ENCODE peak calls at places on chromosomes 13 and 19, in seven cellular contexts. One of them, this sample, is unnamed.

GRCh38 chr19:2333807-2334211 is 5.3 kb downstream of the SPPL2B start:
- DNase-seq in stomach: no peak
- DNase-seq in tibial nerve: no peak
- DNase-seq in cardiac muscle cell: no peak
- DNase-seq in mesendoderm: peak
- DNase-seq in breast epithelium: no peak
- DNase-seq in fibroblast of mammary gland: no peak
- DNase-seq in this sample: no peak

GRCh38 chr13:33139186-33139585 is 123.0 kb downstream of the KL start:
- DNase-seq in stomach: no peak
- DNase-seq in tibial nerve: peak
- DNase-seq in cardiac muscle cell: no peak
- DNase-seq in mesendoderm: no peak
- DNase-seq in breast epithelium: no peak
- DNase-seq in fibroblast of mammary gland: no peak
- DNase-seq in this sample: no peak

GRCh38 chr13:66933994-66934393 is 296.1 kb downstream of the PCDH9 start:
- DNase-seq in stomach: no peak
- DNase-seq in tibial nerve: no peak
- DNase-seq in cardiac muscle cell: peak
- DNase-seq in mesendoderm: no peak
- DNase-seq in breast epithelium: no peak
- DNase-seq in fibroblast of mammary gland: peak
- DNase-seq in this sample: peak

GRCh38 chr13:113756441-113757097 is 2.5 kb upstream of the TMEM255B start:
- DNase-seq in stomach: no peak
- DNase-seq in tibial nerve: no peak
- DNase-seq in cardiac muscle cell: peak
- DNase-seq in mesendoderm: no peak
- DNase-seq in breast epithelium: no peak
- DNase-seq in fibroblast of mammary gland: peak
- DNase-seq in this sample: no peak

GRCh38 chr13:110319774-110320509 is 12.9 kb downstream of the COL4A2 start:
- DNase-seq in stomach: no peak
- DNase-seq in tibial nerve: no peak
- DNase-seq in cardiac muscle cell: peak
- DNase-seq in mesendoderm: peak
- DNase-seq in breast epithelium: peak
- DNase-seq in fibroblast of mammary gland: peak
- DNase-seq in this sample: no peak

GRCh38 chr19:52307275-52307674 is 10.3 kb downstream of the ZNF480 start:
- DNase-seq in stomach: no peak
- DNase-seq in tibial nerve: no peak
- DNase-seq in cardiac muscle cell: peak
- DNase-seq in mesendoderm: peak
- DNase-seq in breast epithelium: no peak
- DNase-seq in fibroblast of mammary gland: peak
- DNase-seq in this sample: no peak

GRCh38 chr19:55229789-55230182 is 1.2 kb upstream of the TMEM86B start:
- DNase-seq in stomach: no peak
- DNase-seq in tibial nerve: no peak
- DNase-seq in cardiac muscle cell: no peak
- DNase-seq in mesendoderm: no peak
- DNase-seq in breast epithelium: no peak
- DNase-seq in fibroblast of mammary gland: no peak
- DNase-seq in this sample: no peak

GRCh38 chr13:51125495-51126226 is 14.6 kb upstream of the C13orf42 start:
- DNase-seq in stomach: peak
- DNase-seq in tibial nerve: peak
- DNase-seq in cardiac muscle cell: peak
- DNase-seq in mesendoderm: peak
- DNase-seq in breast epithelium: no peak
- DNase-seq in fibroblast of mammary gland: peak
- DNase-seq in this sample: peak

GRCh38 chr19:49977111-49977510 is 16.1 kb upstream of the SIGLEC11 start:
- DNase-seq in stomach: no peak
- DNase-seq in tibial nerve: no peak
- DNase-seq in cardiac muscle cell: no peak
- DNase-seq in mesendoderm: no peak
- DNase-seq in breast epithelium: no peak
- DNase-seq in fibroblast of mammary gland: no peak
- DNase-seq in this sample: no peak

GRCh38 chr19:7909471-7910067 is 5.1 kb upstream of the TGFBR3L start:
- DNase-seq in stomach: no peak
- DNase-seq in tibial nerve: no peak
- DNase-seq in cardiac muscle cell: no peak
- DNase-seq in mesendoderm: no peak
- DNase-seq in breast epithelium: no peak
- DNase-seq in fibroblast of mammary gland: no peak
- DNase-seq in this sample: no peak

GRCh38 chr13:33322965-33323668 is 37.6 kb upstream of the STARD13 start:
- DNase-seq in stomach: no peak
- DNase-seq in tibial nerve: no peak
- DNase-seq in cardiac muscle cell: no peak
- DNase-seq in mesendoderm: no peak
- DNase-seq in breast epithelium: no peak
- DNase-seq in fibroblast of mammary gland: no peak
- DNase-seq in this sample: no peak

GRCh38 chr19:39996218-39996810 is 546 bp upstream of the ZNF546 start:
- DNase-seq in stomach: no peak
- DNase-seq in tibial nerve: no peak
- DNase-seq in cardiac muscle cell: peak
- DNase-seq in mesendoderm: no peak
- DNase-seq in breast epithelium: no peak
- DNase-seq in fibroblast of mammary gland: peak
- DNase-seq in this sample: no peak

GRCh38 chr19:6273701-6274601 is 5.8 kb downstream of the MLLT1 start:
- DNase-seq in stomach: peak
- DNase-seq in tibial nerve: peak
- DNase-seq in cardiac muscle cell: peak
- DNase-seq in mesendoderm: no peak
- DNase-seq in breast epithelium: peak
- DNase-seq in fibroblast of mammary gland: peak
- DNase-seq in this sample: peak

GRCh38 chr19:54201980-54202379 is 1.3 kb downstream of the RPS9 start:
- DNase-seq in stomach: no peak
- DNase-seq in tibial nerve: no peak
- DNase-seq in cardiac muscle cell: peak
- DNase-seq in mesendoderm: no peak
- DNase-seq in breast epithelium: no peak
- DNase-seq in fibroblast of mammary gland: no peak
- DNase-seq in this sample: no peak

GRCh38 chr13:34425307-34425949 is 516.6 kb upstream of the NBEA start:
- DNase-seq in stomach: no peak
- DNase-seq in tibial nerve: no peak
- DNase-seq in cardiac muscle cell: no peak
- DNase-seq in mesendoderm: peak
- DNase-seq in breast epithelium: no peak
- DNase-seq in fibroblast of mammary gland: no peak
- DNase-seq in this sample: no peak

GRCh38 chr19:48881741-48882657 is 9.8 kb downstream of the PPP1R15A start:
- DNase-seq in stomach: no peak
- DNase-seq in tibial nerve: no peak
- DNase-seq in cardiac muscle cell: no peak
- DNase-seq in mesendoderm: peak
- DNase-seq in breast epithelium: no peak
- DNase-seq in fibroblast of mammary gland: no peak
- DNase-seq in this sample: no peak

GRCh38 chr13:37869756-37870488 is at the start of gene TRPC4:
- DNase-seq in stomach: peak
- DNase-seq in tibial nerve: no peak
- DNase-seq in cardiac muscle cell: peak
- DNase-seq in mesendoderm: peak
- DNase-seq in breast epithelium: no peak
- DNase-seq in fibroblast of mammary gland: peak
- DNase-seq in this sample: no peak

GRCh38 chr13:98416408-98416807 is 160.5 kb downstream of the STK24 start:
- DNase-seq in stomach: peak
- DNase-seq in tibial nerve: no peak
- DNase-seq in cardiac muscle cell: no peak
- DNase-seq in mesendoderm: no peak
- DNase-seq in breast epithelium: peak
- DNase-seq in fibroblast of mammary gland: no peak
- DNase-seq in this sample: no peak

GRCh38 chr13:43232144-43232840 is 208.9 kb downstream of the DNAJC15 start:
- DNase-seq in stomach: peak
- DNase-seq in tibial nerve: no peak
- DNase-seq in cardiac muscle cell: no peak
- DNase-seq in mesendoderm: no peak
- DNase-seq in breast epithelium: no peak
- DNase-seq in fibroblast of mammary gland: peak
- DNase-seq in this sample: no peak

GRCh38 chr13:31922724-31923123 is 108.8 kb upstream of the FRY start:
- DNase-seq in stomach: no peak
- DNase-seq in tibial nerve: no peak
- DNase-seq in cardiac muscle cell: no peak
- DNase-seq in mesendoderm: peak
- DNase-seq in breast epithelium: no peak
- DNase-seq in fibroblast of mammary gland: no peak
- DNase-seq in this sample: no peak

GRCh38 chr19:3075605-3076431 is 13.5 kb upstream of the TLE5 start:
- DNase-seq in stomach: peak
- DNase-seq in tibial nerve: no peak
- DNase-seq in cardiac muscle cell: peak
- DNase-seq in mesendoderm: no peak
- DNase-seq in breast epithelium: no peak
- DNase-seq in fibroblast of mammary gland: no peak
- DNase-seq in this sample: no peak

GRCh38 chr19:18366027-18366435 is 19.9 kb upstream of the GDF15 start:
- DNase-seq in stomach: no peak
- DNase-seq in tibial nerve: no peak
- DNase-seq in cardiac muscle cell: no peak
- DNase-seq in mesendoderm: no peak
- DNase-seq in breast epithelium: no peak
- DNase-seq in fibroblast of mammary gland: peak
- DNase-seq in this sample: no peak

GRCh38 chr19:46503848-46504453 is 8.3 kb upstream of the PNMA8B start:
- DNase-seq in stomach: no peak
- DNase-seq in tibial nerve: no peak
- DNase-seq in cardiac muscle cell: no peak
- DNase-seq in mesendoderm: peak
- DNase-seq in breast epithelium: no peak
- DNase-seq in fibroblast of mammary gland: no peak
- DNase-seq in this sample: no peak

GRCh38 chr19:51441410-51442390 is 16.6 kb downstream of the SIGLEC8 start:
- DNase-seq in stomach: peak
- DNase-seq in tibial nerve: no peak
- DNase-seq in cardiac muscle cell: no peak
- DNase-seq in mesendoderm: no peak
- DNase-seq in breast epithelium: no peak
- DNase-seq in fibroblast of mammary gland: peak
- DNase-seq in this sample: no peak

GRCh38 chr19:45878043-45878794 is 7.7 kb downstream of the IRF2BP1 start:
- DNase-seq in stomach: peak
- DNase-seq in tibial nerve: no peak
- DNase-seq in cardiac muscle cell: no peak
- DNase-seq in mesendoderm: no peak
- DNase-seq in breast epithelium: peak
- DNase-seq in fibroblast of mammary gland: no peak
- DNase-seq in this sample: no peak

GRCh38 chr19:44308011-44308410 is 3.2 kb upstream of the ZNF235 start:
- DNase-seq in stomach: no peak
- DNase-seq in tibial nerve: no peak
- DNase-seq in cardiac muscle cell: peak
- DNase-seq in mesendoderm: no peak
- DNase-seq in breast epithelium: no peak
- DNase-seq in fibroblast of mammary gland: peak
- DNase-seq in this sample: no peak

GRCh38 chr13:83622422-83622784 is 259.9 kb downstream of the SLITRK1 start:
- DNase-seq in stomach: no peak
- DNase-seq in tibial nerve: no peak
- DNase-seq in cardiac muscle cell: peak
- DNase-seq in mesendoderm: no peak
- DNase-seq in breast epithelium: no peak
- DNase-seq in fibroblast of mammary gland: no peak
- DNase-seq in this sample: no peak
- H3K4me3 ChIP-seq in stomach: no peak
- H3K4me3 ChIP-seq in tibial nerve: no peak
- H3K4me3 ChIP-seq in cardiac muscle cell: no peak
- H3K4me3 ChIP-seq in mesendoderm: no peak
- H3K4me3 ChIP-seq in breast epithelium: no peak
- H3K4me3 ChIP-seq in fibroblast of mammary gland: no peak
- H3K4me3 ChIP-seq in this sample: no peak

GRCh38 chr19:41311072-41311471 is 1.1 kb downstream of the CCDC97 start:
- DNase-seq in stomach: no peak
- DNase-seq in tibial nerve: no peak
- DNase-seq in cardiac muscle cell: no peak
- DNase-seq in mesendoderm: no peak
- DNase-seq in breast epithelium: no peak
- DNase-seq in fibroblast of mammary gland: no peak
- DNase-seq in this sample: no peak
- H3K4me3 ChIP-seq in stomach: peak
- H3K4me3 ChIP-seq in tibial nerve: peak
- H3K4me3 ChIP-seq in cardiac muscle cell: peak
- H3K4me3 ChIP-seq in mesendoderm: no peak
- H3K4me3 ChIP-seq in breast epithelium: peak
- H3K4me3 ChIP-seq in fibroblast of mammary gland: peak
- H3K4me3 ChIP-seq in this sample: peak

GRCh38 chr13:24680921-24681585 is 845 bp downstream of the ATP12A start:
- DNase-seq in stomach: no peak
- DNase-seq in tibial nerve: no peak
- DNase-seq in cardiac muscle cell: no peak
- DNase-seq in mesendoderm: peak
- DNase-seq in breast epithelium: no peak
- DNase-seq in fibroblast of mammary gland: no peak
- DNase-seq in this sample: no peak

GRCh38 chr13:24678151-24678550 is 2.1 kb upstream of the ATP12A start:
- DNase-seq in stomach: no peak
- DNase-seq in tibial nerve: no peak
- DNase-seq in cardiac muscle cell: no peak
- DNase-seq in mesendoderm: no peak
- DNase-seq in breast epithelium: no peak
- DNase-seq in fibroblast of mammary gland: no peak
- DNase-seq in this sample: no peak

GRCh38 chr13:24680258-24680920 is at the start of gene ATP12A:
- DNase-seq in stomach: peak
- DNase-seq in tibial nerve: no peak
- DNase-seq in cardiac muscle cell: no peak
- DNase-seq in mesendoderm: peak
- DNase-seq in breast epithelium: no peak
- DNase-seq in fibroblast of mammary gland: no peak
- DNase-seq in this sample: no peak

GRCh38 chr13:24681930-24682329 is 1.7 kb downstream of the ATP12A start:
- DNase-seq in stomach: no peak
- DNase-seq in tibial nerve: no peak
- DNase-seq in cardiac muscle cell: no peak
- DNase-seq in mesendoderm: peak
- DNase-seq in breast epithelium: no peak
- DNase-seq in fibroblast of mammary gland: no peak
- DNase-seq in this sample: no peak

GRCh38 chr13:24679686-24680085 is 522 bp upstream of the ATP12A start:
- DNase-seq in stomach: no peak
- DNase-seq in tibial nerve: no peak
- DNase-seq in cardiac muscle cell: no peak
- DNase-seq in mesendoderm: peak
- DNase-seq in breast epithelium: no peak
- DNase-seq in fibroblast of mammary gland: no peak
- DNase-seq in this sample: no peak
- H3K4me3 ChIP-seq in stomach: no peak
- H3K4me3 ChIP-seq in tibial nerve: no peak
- H3K4me3 ChIP-seq in cardiac muscle cell: peak
- H3K4me3 ChIP-seq in mesendoderm: no peak
- H3K4me3 ChIP-seq in breast epithelium: peak
- H3K4me3 ChIP-seq in fibroblast of mammary gland: no peak
- H3K4me3 ChIP-seq in this sample: no peak

GRCh38 chr13:80157261-80157942 is 183.5 kb downstream of the SPRY2 start:
- DNase-seq in stomach: no peak
- DNase-seq in tibial nerve: no peak
- DNase-seq in cardiac muscle cell: peak
- DNase-seq in mesendoderm: no peak
- DNase-seq in breast epithelium: no peak
- DNase-seq in fibroblast of mammary gland: no peak
- DNase-seq in this sample: no peak
- H3K4me3 ChIP-seq in stomach: no peak
- H3K4me3 ChIP-seq in tibial nerve: no peak
- H3K4me3 ChIP-seq in cardiac muscle cell: no peak
- H3K4me3 ChIP-seq in mesendoderm: no peak
- H3K4me3 ChIP-seq in breast epithelium: no peak
- H3K4me3 ChIP-seq in fibroblast of mammary gland: no peak
- H3K4me3 ChIP-seq in this sample: no peak

This sample was measured in skeletal muscle cell.